ENCODE peak calls at places on chromosome 7, in nine cellular contexts. I, B, Z, U, D, C, V, K and J are unnamed samples.

GRCh38 chr7:123680580-123680979 is 24.9 kb downstream of the LMOD2 start:
- DNase-seq in I (no peak), B (no peak), Z (no peak), U (no peak), D (no peak), C (no peak), V (no peak), K (no peak), J (no peak)

GRCh38 chr7:1666251-1666778 is 3.8 kb upstream of the ELFN1 start:
- DNase-seq in I (no peak), B (no peak), Z (no peak), U (peak), D (peak), C (no peak), V (no peak), K (no peak), J (peak)

GRCh38 chr7:77867208-77867915 is 68.8 kb downstream of the PHTF2 start:
- DNase-seq in I (no peak), B (no peak), Z (peak), U (no peak), D (no peak), C (peak), V (no peak), K (no peak), J (no peak)

GRCh38 chr7:152142976-152143665 is 117.6 kb downstream of the GALNT11 start:
- DNase-seq in I (no peak), B (no peak), Z (no peak), U (no peak), D (no peak), C (no peak), V (no peak), K (no peak), J (no peak)

GRCh38 chr7:33511735-33512134 is 382.4 kb downstream of the BBS9 start:
- DNase-seq in I (no peak), B (no peak), Z (no peak), U (no peak), D (no peak), C (no peak), V (no peak), K (no peak), J (no peak)

GRCh38 chr7:76108540-76109233 is 60.8 kb downstream of the MDH2 start:
- DNase-seq in I (no peak), B (no peak), Z (peak), U (no peak), D (no peak), C (peak), V (peak), K (peak), J (no peak)

GRCh38 chr7:44757311-44757710 is 8.7 kb downstream of the ZMIZ2 start:
- DNase-seq in I (no peak), B (no peak), Z (no peak), U (peak), D (no peak), C (no peak), V (peak), K (no peak), J (no peak)

GRCh38 chr7:107254398-107254985 is 85.7 kb downstream of the HBP1 start:
- DNase-seq in I (no peak), B (no peak), Z (no peak), U (no peak), D (no peak), C (no peak), V (no peak), K (no peak), J (no peak)

GRCh38 chr7:130831817-130832481 is 97.9 kb upstream of the KLF14 start:
- DNase-seq in I (peak), B (no peak), Z (peak), U (peak), D (no peak), C (peak), V (no peak), K (peak), J (no peak)

GRCh38 chr7:80312139-80312661 is 177.6 kb downstream of the GNAI1 start:
- DNase-seq in I (no peak), B (no peak), Z (peak), U (no peak), D (no peak), C (peak), V (no peak), K (peak), J (no peak)

GRCh38 chr7:111727905-111728634 is 165.8 kb upstream of the IMMP2L start:
- DNase-seq in I (no peak), B (no peak), Z (no peak), U (no peak), D (no peak), C (no peak), V (no peak), K (no peak), J (no peak)

GRCh38 chr7:127535546-127536425 is 49.6 kb downstream of the GCC1 start:
- DNase-seq in I (no peak), B (no peak), Z (no peak), U (no peak), D (no peak), C (no peak), V (no peak), K (no peak), J (no peak)

GRCh38 chr7:129865093-129865931 is 87.4 kb downstream of the UBE2H start:
- DNase-seq in I (no peak), B (no peak), Z (peak), U (no peak), D (no peak), C (peak), V (no peak), K (no peak), J (no peak)

GRCh38 chr7:28293529-28293835 is 112.9 kb upstream of the JAZF1 start:
- DNase-seq in I (no peak), B (no peak), Z (no peak), U (no peak), D (no peak), C (no peak), V (no peak), K (no peak), J (no peak)

GRCh38 chr7:117875566-117875965 is 2.3 kb upstream of the CTTNBP2 start:
- DNase-seq in I (peak), B (no peak), Z (peak), U (no peak), D (no peak), C (peak), V (no peak), K (no peak), J (no peak)

GRCh38 chr7:110386914-110387313 is 704.0 kb upstream of the LRRN3 start:
- DNase-seq in I (no peak), B (no peak), Z (peak), U (no peak), D (no peak), C (peak), V (no peak), K (no peak), J (no peak)

GRCh38 chr7:26202019-26202985 is 757 bp downstream of the CBX3 start:
- DNase-seq in I (peak), B (peak), Z (no peak), U (peak), D (peak), C (no peak), V (peak), K (peak), J (no peak)

GRCh38 chr7:1874522-1875389 is 204.7 kb downstream of the ELFN1 start:
- DNase-seq in I (no peak), B (no peak), Z (no peak), U (no peak), D (no peak), C (no peak), V (no peak), K (no peak), J (no peak)

GRCh38 chr7:101869901-101870290 is 52.5 kb downstream of the CUX1 start:
- DNase-seq in I (no peak), B (no peak), Z (no peak), U (no peak), D (no peak), C (no peak), V (no peak), K (no peak), J (no peak)

GRCh38 chr7:101868191-101868950 is 50.9 kb downstream of the CUX1 start:
- DNase-seq in I (no peak), B (no peak), Z (no peak), U (no peak), D (no peak), C (no peak), V (no peak), K (no peak), J (no peak)

GRCh38 chr7:101871351-101871750 is 53.9 kb downstream of the CUX1 start:
- DNase-seq in I (no peak), B (no peak), Z (no peak), U (no peak), D (no peak), C (no peak), V (no peak), K (no peak), J (no peak)

GRCh38 chr7:101869026-101869900 is 51.8 kb downstream of the CUX1 start:
- DNase-seq in I (no peak), B (no peak), Z (peak), U (no peak), D (no peak), C (no peak), V (no peak), K (no peak), J (no peak)

DNA sequence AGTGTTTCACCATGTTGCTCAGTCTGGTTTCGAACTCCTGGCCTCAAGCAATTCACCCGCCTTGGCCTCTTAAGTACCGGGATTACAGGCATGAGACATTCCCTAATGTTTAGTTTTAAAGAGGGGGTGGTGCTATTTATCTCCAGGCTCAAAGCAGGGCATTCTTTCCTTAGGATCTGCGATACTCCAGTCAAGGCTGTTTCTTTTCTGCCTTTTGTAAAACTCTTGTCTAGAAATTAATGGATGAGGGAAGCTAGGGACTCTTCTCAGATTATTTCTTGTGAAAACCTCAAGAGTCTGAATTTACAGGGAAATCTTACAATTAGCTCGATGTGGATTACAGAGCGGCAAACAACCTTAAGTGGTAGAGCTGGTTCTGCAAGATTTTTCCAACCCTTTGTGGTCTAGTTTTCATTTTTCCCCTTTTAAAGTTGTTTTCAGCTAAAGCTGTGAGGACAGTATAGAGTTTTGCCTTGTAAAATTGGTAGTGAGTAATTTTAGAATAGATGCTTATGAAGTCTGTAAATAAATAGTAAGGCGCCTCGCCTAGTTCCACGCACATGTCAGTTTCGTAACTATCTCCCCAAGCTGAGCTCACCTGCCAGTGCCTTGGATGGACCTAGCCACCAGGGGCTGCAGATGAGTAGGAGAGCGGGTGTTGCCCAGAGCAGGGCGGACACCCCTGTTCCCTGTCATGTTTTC is 53.1 kb downstream of the CUX1 start:
- DNase-seq in I (no peak), B (no peak), Z (no peak), U (no peak), D (no peak), C (peak), V (no peak), K (no peak), J (no peak)
- TF ChIP-seq CTCF in I (no peak), B (no peak), Z (no peak), U (no peak), D (no peak), C (peak), V (no peak), K (no peak), J (no peak)

GRCh38 chr7:73577627-73578341 is 595 bp downstream of the TBL2 start:
- DNase-seq in I (no peak), B (no peak), Z (peak), U (no peak), D (no peak), C (no peak), V (no peak), K (no peak), J (no peak)

GRCh38 chr7:73573276-73573675 is 5.1 kb downstream of the TBL2 start:
- DNase-seq in I (no peak), B (no peak), Z (no peak), U (no peak), D (no peak), C (no peak), V (peak), K (no peak), J (no peak)

GRCh38 chr7:73573791-73574190 is 4.6 kb downstream of the TBL2 start:
- DNase-seq in I (no peak), B (no peak), Z (no peak), U (no peak), D (no peak), C (no peak), V (peak), K (no peak), J (no peak)

GRCh38 chr7:73582664-73583202 is 4.4 kb upstream of the TBL2 start:
- DNase-seq in I (no peak), B (no peak), Z (no peak), U (no peak), D (no peak), C (no peak), V (no peak), K (no peak), J (no peak)

DNA sequence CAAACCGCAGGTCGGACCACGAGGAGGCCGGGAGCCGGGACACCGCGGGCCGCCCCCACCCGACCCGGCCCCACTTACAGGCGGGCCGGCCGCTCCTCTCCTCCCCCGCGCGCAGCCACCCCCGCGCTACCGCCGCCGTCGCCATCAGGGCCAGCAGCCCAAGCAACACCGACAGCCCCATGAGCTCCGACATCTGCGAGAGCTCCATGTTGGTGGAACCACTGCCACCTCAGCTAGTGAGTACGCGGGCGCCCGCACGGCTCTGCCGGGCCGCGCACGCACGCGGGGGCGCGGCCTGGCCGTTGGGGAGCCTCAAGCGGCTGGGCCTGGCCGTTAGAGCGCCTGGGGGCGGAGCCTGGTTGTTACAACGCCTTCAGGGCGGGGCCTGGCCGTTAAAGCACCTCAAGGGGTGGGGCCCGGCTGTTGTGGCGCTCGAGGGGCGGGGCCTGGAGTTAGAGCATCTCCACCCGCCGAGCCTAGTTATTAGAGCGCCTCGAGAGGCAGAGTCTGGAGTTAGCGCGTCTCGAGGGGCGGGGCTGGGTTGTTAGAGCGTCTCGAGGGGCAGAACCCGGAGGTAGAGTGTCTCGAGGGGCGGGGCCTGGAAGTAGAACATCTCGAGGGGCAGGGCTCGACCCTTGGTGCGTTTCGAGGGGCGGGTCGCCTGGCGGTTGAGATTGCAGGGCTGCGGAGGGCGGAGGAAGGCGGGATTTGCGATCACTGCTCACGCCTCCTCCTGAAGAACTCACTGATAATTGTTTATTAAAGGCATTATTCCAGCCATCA is at the start of gene TBL2:
- DNase-seq in I (peak), B (peak), Z (peak), U (peak), D (peak), C (peak), V (peak), K (peak), J (peak)
- TF ChIP-seq CTCF in I (no peak), B (no peak), Z (peak), U (peak), D (peak), C (peak), V (peak), K (peak), J (peak)

GRCh38 chr7:16744518-16745250 is 8.9 kb upstream of the TSPAN13 start:
- DNase-seq in I (no peak), B (no peak), Z (no peak), U (no peak), D (no peak), C (no peak), V (no peak), K (no peak), J (no peak)
- TF ChIP-seq CTCF in I (no peak), B (no peak), Z (no peak), U (no peak), D (no peak), C (no peak), V (no peak), K (no peak), J (no peak)

DNA sequence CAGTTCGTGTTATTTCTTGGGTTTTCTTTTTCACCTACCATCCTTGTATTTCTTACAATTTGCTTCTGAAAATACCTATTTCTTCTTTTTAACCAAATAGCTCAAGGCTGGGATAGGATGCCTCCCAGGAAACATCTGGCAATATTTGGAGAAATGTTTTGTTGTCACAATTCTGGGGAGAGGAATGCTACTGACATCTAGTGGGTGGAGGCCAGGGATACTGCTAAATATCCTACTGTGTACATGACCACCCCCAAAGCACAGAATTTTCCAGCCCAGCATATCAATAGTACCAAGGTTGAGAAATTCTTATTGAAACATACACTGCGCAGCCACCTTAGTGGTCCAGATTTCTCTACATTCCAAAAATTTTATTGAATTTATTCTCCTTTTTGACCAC is 55.5 kb downstream of the CNTNAP2 start:
- DNase-seq in I (no peak), B (no peak), Z (peak), U (no peak), D (no peak), C (no peak), V (no peak), K (peak), J (no peak)
- TF ChIP-seq CTCF in I (no peak), B (no peak), Z (peak), U (no peak), D (no peak), C (no peak), V (no peak), K (no peak), J (no peak)

GRCh38 chr7:154431045-154431444 is 378.8 kb downstream of the DPP6 start:
- DNase-seq in I (no peak), B (no peak), Z (no peak), U (no peak), D (no peak), C (no peak), V (no peak), K (no peak), J (no peak)
- TF ChIP-seq CTCF in I (no peak), B (no peak), Z (no peak), U (no peak), D (no peak), C (no peak), V (no peak), K (no peak), J (no peak)